ENCODE peak calls at places on chromosomes 6 and 20, in six cellular contexts. V, B, E, T, S and Z are unnamed samples. For H3K4me1, the result is how much of the 10 kb centered on the place peaks cover.

GRCh38 chr6:148203281-148203925 is 139.2 kb upstream of the SASH1 start:
- DNase-seq in V (no peak), B (no peak), E (no peak), T (no peak), S (no peak), Z (no peak)

GRCh38 chr20:32972181-32973076 is 31.8 kb downstream of the SUN5 start:
- DNase-seq in V (peak), B (no peak), E (peak), T (no peak), S (peak), Z (no peak)

GRCh38 chr20:4153661-4154238 is 138.4 kb upstream of the RNF24 start:
- DNase-seq in V (no peak), B (no peak), E (no peak), T (no peak), S (no peak), Z (no peak)

GRCh38 chr6:113754291-113754690 is 102.9 kb upstream of the MARCKS start:
- DNase-seq in V (no peak), B (no peak), E (no peak), T (no peak), S (no peak), Z (no peak)

GRCh38 chr20:47263502-47264084 is 92.9 kb downstream of the ZMYND8 start:
- DNase-seq in V (no peak), B (no peak), E (peak), T (peak), S (peak), Z (no peak)

GRCh38 chr6:112037783-112038216 is 16.1 kb upstream of the CCN6 start:
- DNase-seq in V (no peak), B (no peak), E (no peak), T (peak), S (no peak), Z (peak)

GRCh38 chr6:166466178-166467122 is 83.7 kb upstream of the MPC1 start:
- DNase-seq in V (no peak), B (no peak), E (no peak), T (no peak), S (no peak), Z (peak)

GRCh38 chr6:8436956-8437355 is 1.6 kb upstream of the SLC35B3 start:
- DNase-seq in V (no peak), B (no peak), E (peak), T (no peak), S (no peak), Z (no peak)

GRCh38 chr6:35242906-35243305 is 16.6 kb upstream of the ZNF76 start:
- DNase-seq in V (no peak), B (no peak), E (no peak), T (no peak), S (no peak), Z (no peak)

GRCh38 chr6:147029923-147030322 is 174.3 kb upstream of the STXBP5 start:
- DNase-seq in V (no peak), B (no peak), E (no peak), T (no peak), S (no peak), Z (no peak)

GRCh38 chr6:147999001-147999540 is 343.6 kb upstream of the SASH1 start:
- DNase-seq in V (no peak), B (no peak), E (no peak), T (no peak), S (no peak), Z (no peak)

GRCh38 chr6:144285548-144285797 is 338 bp downstream of the UTRN start:
- DNase-seq in V (no peak), B (no peak), E (no peak), T (no peak), S (peak), Z (no peak)

GRCh38 chr20:34524426-34524825 is 8.2 kb downstream of the DYNLRB1 start:
- DNase-seq in V (no peak), B (no peak), E (no peak), T (no peak), S (no peak), Z (no peak)

DNA sequence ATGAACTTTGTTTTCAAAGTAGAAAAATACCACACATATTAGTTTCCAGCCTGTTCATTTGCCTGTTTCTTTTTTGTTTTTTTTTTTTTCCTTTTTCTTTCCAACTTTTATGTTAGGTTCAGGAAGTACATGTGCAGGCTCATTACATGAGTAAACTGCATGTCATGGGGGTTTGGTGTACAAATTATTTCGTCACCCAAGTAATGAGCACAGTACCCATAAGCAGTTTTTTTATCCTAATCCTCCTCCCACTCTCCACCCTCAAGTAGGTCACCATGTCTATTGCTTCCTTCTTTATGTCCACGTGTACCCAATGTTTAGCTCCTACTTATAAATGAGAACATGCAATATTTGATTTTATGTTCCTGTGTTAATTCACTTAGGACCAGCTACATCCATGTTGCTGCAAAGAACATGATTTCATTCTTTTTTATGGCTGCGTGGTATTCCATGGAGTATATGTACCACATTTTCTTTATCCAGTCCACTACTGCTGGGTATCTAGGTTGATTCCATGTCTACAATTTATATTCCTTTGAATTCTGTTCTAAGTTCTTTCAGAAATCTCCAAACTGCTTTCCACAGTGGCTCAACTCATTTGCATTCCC is 31.8 kb downstream of the SNX14 start:
- DNase-seq in V (no peak), B (no peak), E (no peak), T (no peak), S (no peak), Z (no peak)
- H3K4me1 ChIP-seq in V (under half), B (under half), E (under half), T (under half), S (under half), Z (under half)

DNA sequence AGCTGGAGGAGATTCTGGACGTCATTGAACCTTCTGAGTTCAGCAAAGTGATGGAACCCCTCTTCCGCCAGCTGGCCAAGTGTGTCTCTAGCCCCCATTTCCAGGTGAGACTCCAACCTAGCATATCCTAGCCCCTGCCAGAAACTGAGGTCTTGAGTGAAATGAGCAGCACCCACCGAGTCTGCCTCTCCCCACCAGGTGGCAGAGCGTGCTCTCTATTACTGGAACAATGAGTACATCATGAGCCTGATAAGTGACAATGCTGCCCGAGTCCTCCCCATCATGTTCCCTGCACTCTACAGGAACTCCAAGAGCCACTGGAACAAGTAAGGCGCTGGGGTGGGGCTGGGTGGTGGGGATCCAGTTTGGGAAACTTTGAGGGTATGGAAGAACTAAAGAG is 4.6 kb downstream of the MEA1 start:
- DNase-seq in V (peak), B (peak), E (peak), T (peak), S (no peak), Z (peak)
- TF ChIP-seq CTCF in V (no peak), B (no peak), E (peak), T (peak), S (peak), Z (peak)

DNA sequence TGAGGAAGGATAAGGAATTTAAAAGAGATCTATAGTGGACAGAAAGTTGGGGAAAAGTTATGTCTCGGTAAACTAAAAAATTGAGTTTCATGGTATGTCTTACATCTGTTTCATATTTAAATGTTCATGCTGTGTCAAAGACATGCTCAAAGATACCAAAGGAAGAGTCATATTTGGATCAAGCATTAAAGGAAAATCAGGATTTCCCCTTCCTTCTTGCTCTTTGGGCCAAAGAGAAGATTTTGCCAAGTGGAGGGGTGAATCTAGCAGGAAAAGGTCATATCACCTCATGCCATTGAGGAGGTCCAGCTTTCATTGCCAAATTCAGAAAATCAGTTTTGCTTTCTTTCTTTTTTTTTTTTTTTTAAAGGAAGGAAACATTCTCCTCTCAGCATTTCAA is 192.4 kb downstream of the OGFRL1 start:
- DNase-seq in V (no peak), B (no peak), E (no peak), T (no peak), S (no peak), Z (no peak)
- H3K4me1 ChIP-seq in V (under half), B (under half), E (under half), T (under half), S (under half), Z (under half)

GRCh38 chr6:32195652-32195901 is 3.1 kb upstream of the GPSM3 start:
- DNase-seq in V (peak), B (peak), E (peak), T (peak), S (peak), Z (peak)
- TF ChIP-seq CTCF in V (peak), B (peak), E (no peak), T (peak), S (no peak), Z (peak)

DNA sequence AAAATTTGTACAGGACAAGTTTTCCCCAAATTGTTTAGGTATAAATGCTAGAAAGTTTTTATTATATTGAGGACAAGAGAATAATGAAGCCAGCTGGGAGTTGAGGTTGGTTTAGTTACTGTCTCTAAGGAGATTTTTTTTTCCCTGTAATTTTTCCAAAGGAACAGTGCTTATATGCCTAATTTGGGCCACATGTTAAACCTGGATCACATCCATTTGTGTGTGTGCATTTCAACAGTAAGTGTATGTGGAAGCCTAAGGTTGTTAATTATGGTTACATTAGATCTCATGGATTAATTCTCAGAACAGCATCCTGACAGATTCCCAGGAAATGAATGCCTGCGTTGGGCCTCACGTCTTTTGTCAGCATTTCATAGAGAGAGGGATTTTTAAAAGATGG is 4.5 kb downstream of the IGF2R start:
- DNase-seq in V (no peak), B (no peak), E (no peak), T (no peak), S (no peak), Z (no peak)
- H3K4me1 ChIP-seq in V (under half), B (under half), E (under half), T (half or more), S (under half), Z (half or more)

GRCh38 chr6:90893385-90893784 is 306.5 kb upstream of the MAP3K7 start:
- DNase-seq in V (no peak), B (no peak), E (no peak), T (no peak), S (no peak), Z (no peak)

GRCh38 chr6:90890681-90891337 is 303.9 kb upstream of the MAP3K7 start:
- DNase-seq in V (no peak), B (no peak), E (no peak), T (no peak), S (no peak), Z (no peak)

GRCh38 chr6:90891338-90891715 is 304.5 kb upstream of the MAP3K7 start:
- DNase-seq in V (no peak), B (no peak), E (no peak), T (no peak), S (no peak), Z (no peak)

GRCh38 chr6:90894285-90895144 is 307.6 kb upstream of the MAP3K7 start:
- DNase-seq in V (no peak), B (no peak), E (no peak), T (no peak), S (no peak), Z (no peak)

DNA sequence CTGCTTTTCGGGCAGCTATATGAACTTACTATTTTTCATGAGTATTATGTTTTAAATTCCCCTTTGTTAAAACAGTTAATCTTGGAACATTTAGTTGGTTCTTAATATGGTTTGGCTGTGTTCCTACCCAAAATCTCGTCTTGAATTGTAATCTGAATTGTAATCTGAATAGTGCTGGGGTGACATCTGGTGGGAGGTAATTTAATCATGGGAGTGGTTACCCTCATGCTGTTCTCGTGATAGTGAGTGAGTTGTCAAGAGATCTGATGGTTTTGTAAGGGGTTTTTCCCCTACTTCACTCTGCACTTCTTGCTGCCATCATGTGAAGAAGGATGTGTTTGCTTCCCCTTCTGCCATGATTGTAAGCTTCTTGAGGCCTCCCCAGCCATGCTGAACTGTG is 305.4 kb upstream of the MAP3K7 start:
- DNase-seq in V (no peak), B (no peak), E (no peak), T (no peak), S (no peak), Z (no peak)
- TF ChIP-seq CTCF in V (no peak), B (no peak), E (no peak), T (no peak), S (no peak), Z (no peak)

GRCh38 chr6:15296735-15297134 is 50.9 kb downstream of the JARID2 start:
- DNase-seq in V (no peak), B (no peak), E (peak), T (no peak), S (peak), Z (no peak)
- H3K4me1 ChIP-seq in V (under half), B (under half), E (half or more), T (under half), S (under half), Z (under half)

GRCh38 chr20:63709149-63709527 is 1.3 kb downstream of the ZGPAT start:
- DNase-seq in V (no peak), B (no peak), E (no peak), T (no peak), S (no peak), Z (no peak)

GRCh38 chr20:63706027-63706695 is 1.6 kb downstream of the ARFRP1 start:
- DNase-seq in V (no peak), B (no peak), E (no peak), T (no peak), S (no peak), Z (no peak)

GRCh38 chr20:63707558-63708300 is at the start of the genes ARFRP1 and ZGPAT:
- DNase-seq in V (peak), B (peak), E (peak), T (peak), S (peak), Z (peak)

GRCh38 chr20:63706852-63707557 is 771 bp downstream of the ARFRP1 start:
- DNase-seq in V (peak), B (peak), E (peak), T (peak), S (peak), Z (peak)

GRCh38 chr20:63708301-63709148 is 686 bp downstream of the ZGPAT start:
- DNase-seq in V (no peak), B (no peak), E (no peak), T (no peak), S (no peak), Z (peak)
- TF ChIP-seq CTCF in V (no peak), B (no peak), E (no peak), T (no peak), S (no peak), Z (no peak)

GRCh38 chr20:64041781-64042771 is 6.1 kb downstream of the C20orf204 start:
- DNase-seq in V (no peak), B (no peak), E (peak), T (no peak), S (no peak), Z (no peak)
- H3K4me1 ChIP-seq in V (under half), B (under half), E (under half), T (under half), S (under half), Z (under half)